ENCODE peak calls at places on chromosome 5, in five cellular contexts. One of them, this sample, is unnamed.
A peak's percentile ranks its signal among the peaks of the same experiment; 100 is the strongest.

GRCh38 chr5:98403131-98403530 is 370.3 kb upstream of the RGMB start:
- DNase-seq in fibroblast of villous mesenchyme: no peak
- DNase-seq in thyroid gland: no peak
- DNase-seq in fibroblast of pulmonary artery: no peak
- DNase-seq in OCI-LY7: no peak
- DNase-seq in this sample: no peak

GRCh38 chr5:55421074-55421529 is 113.3 kb downstream of the MTREX start:
- DNase-seq in fibroblast of pulmonary artery: no peak
- DNase-seq in thyroid gland: no peak
- DNase-seq in OCI-LY7: no peak
- DNase-seq in fibroblast of villous mesenchyme: peak; percentile 38
- DNase-seq in this sample: peak; percentile 53

GRCh38 chr5:135382131-135382530 is 16.9 kb downstream of the MACROH2A1 start:
- DNase-seq in thyroid gland: no peak
- DNase-seq in fibroblast of villous mesenchyme: no peak
- DNase-seq in fibroblast of pulmonary artery: no peak
- DNase-seq in OCI-LY7: no peak
- DNase-seq in this sample: no peak

GRCh38 chr5:103066346-103066745 is 53.6 kb downstream of the GIN1 start:
- DNase-seq in OCI-LY7: no peak
- DNase-seq in fibroblast of pulmonary artery: no peak
- DNase-seq in thyroid gland: no peak
- DNase-seq in fibroblast of villous mesenchyme: peak; percentile 36
- DNase-seq in this sample: no peak

GRCh38 chr5:148844433-148845279 is 18.2 kb downstream of the ADRB2 start:
- DNase-seq in thyroid gland: no peak
- DNase-seq in fibroblast of pulmonary artery: no peak
- DNase-seq in OCI-LY7: no peak
- DNase-seq in fibroblast of villous mesenchyme: no peak
- DNase-seq in this sample: no peak

GRCh38 chr5:170861295-170861854 is 443 bp upstream of the RANBP17 start:
- DNase-seq in fibroblast of pulmonary artery: no peak
- DNase-seq in fibroblast of villous mesenchyme: no peak
- DNase-seq in OCI-LY7: no peak
- DNase-seq in thyroid gland: peak; percentile 4
- DNase-seq in this sample: no peak

GRCh38 chr5:84382363-84383295 is 2.1 kb downstream of the EDIL3 start:
- DNase-seq in thyroid gland: no peak
- DNase-seq in fibroblast of villous mesenchyme: no peak
- DNase-seq in fibroblast of pulmonary artery: peak; percentile 58
- DNase-seq in OCI-LY7: no peak
- DNase-seq in this sample: peak; percentile 7

GRCh38 chr5:90434116-90434714 is 24.7 kb upstream of the CETN3 start:
- DNase-seq in fibroblast of villous mesenchyme: peak; percentile 56
- DNase-seq in fibroblast of pulmonary artery: peak; percentile 65
- DNase-seq in OCI-LY7: peak; percentile 55
- DNase-seq in thyroid gland: peak; percentile 20
- DNase-seq in this sample: no peak

GRCh38 chr5:96408276-96408777 is 24.7 kb downstream of the PCSK1 start:
- DNase-seq in fibroblast of pulmonary artery: peak; percentile 99
- DNase-seq in fibroblast of villous mesenchyme: peak; percentile 86
- DNase-seq in OCI-LY7: no peak
- DNase-seq in thyroid gland: no peak
- DNase-seq in this sample: no peak

GRCh38 chr5:96629774-96630173 is 32.4 kb upstream of the CAST start:
- DNase-seq in OCI-LY7: no peak
- DNase-seq in fibroblast of pulmonary artery: peak; percentile 83
- DNase-seq in fibroblast of villous mesenchyme: peak; percentile 83
- DNase-seq in thyroid gland: no peak
- DNase-seq in this sample: no peak

GRCh38 chr5:89374818-89375521 is 492.0 kb upstream of the MEF2C start:
- DNase-seq in thyroid gland: no peak
- DNase-seq in fibroblast of pulmonary artery: no peak
- DNase-seq in fibroblast of villous mesenchyme: no peak
- DNase-seq in OCI-LY7: no peak
- DNase-seq in this sample: no peak

GRCh38 chr5:82355496-82355895 is 77.3 kb upstream of the RPS23 start:
- DNase-seq in fibroblast of villous mesenchyme: no peak
- DNase-seq in OCI-LY7: no peak
- DNase-seq in fibroblast of pulmonary artery: no peak
- DNase-seq in thyroid gland: no peak
- DNase-seq in this sample: no peak

GRCh38 chr5:39578887-39579497 is 154.2 kb upstream of the DAB2 start:
- DNase-seq in fibroblast of pulmonary artery: peak; percentile 69
- DNase-seq in thyroid gland: no peak
- DNase-seq in fibroblast of villous mesenchyme: peak; percentile 52
- DNase-seq in OCI-LY7: peak; percentile 13
- DNase-seq in this sample: no peak

GRCh38 chr5:5523066-5523505 is 100.6 kb downstream of the ICE1 start:
- DNase-seq in fibroblast of villous mesenchyme: peak; percentile 31
- DNase-seq in fibroblast of pulmonary artery: peak; percentile 3
- DNase-seq in thyroid gland: no peak
- DNase-seq in OCI-LY7: peak; percentile 8
- DNase-seq in this sample: peak; percentile 47

GRCh38 chr5:1505506-1506241 is 18.1 kb downstream of the LPCAT1 start:
- DNase-seq in fibroblast of pulmonary artery: no peak
- DNase-seq in thyroid gland: no peak
- DNase-seq in fibroblast of villous mesenchyme: no peak
- DNase-seq in OCI-LY7: no peak
- DNase-seq in this sample: no peak

GRCh38 chr5:42059291-42059690 is 134.2 kb downstream of the FBXO4 start:
- DNase-seq in OCI-LY7: no peak
- DNase-seq in fibroblast of pulmonary artery: peak; percentile 5
- DNase-seq in fibroblast of villous mesenchyme: no peak
- DNase-seq in thyroid gland: no peak
- DNase-seq in this sample: no peak

GRCh38 chr5:115243412-115243811 is 19.3 kb downstream of the PGGT1B start:
- DNase-seq in OCI-LY7: no peak
- DNase-seq in fibroblast of villous mesenchyme: no peak
- DNase-seq in thyroid gland: no peak
- DNase-seq in fibroblast of pulmonary artery: peak; percentile 39
- DNase-seq in this sample: peak; percentile 20

GRCh38 chr5:124527220-124527991 is 219.0 kb downstream of the ZNF608 start:
- DNase-seq in fibroblast of villous mesenchyme: peak; percentile 78
- DNase-seq in OCI-LY7: no peak
- DNase-seq in fibroblast of pulmonary artery: no peak
- DNase-seq in thyroid gland: peak; percentile 33
- DNase-seq in this sample: no peak

GRCh38 chr5:129973716-129974426 is 69.6 kb downstream of the CHSY3 start:
- DNase-seq in fibroblast of villous mesenchyme: peak; percentile 81
- DNase-seq in thyroid gland: no peak
- DNase-seq in OCI-LY7: no peak
- DNase-seq in fibroblast of pulmonary artery: peak; percentile 48
- DNase-seq in this sample: no peak

GRCh38 chr5:73296772-73297171 is 123.8 kb downstream of the TMEM174 start:
- DNase-seq in thyroid gland: no peak
- DNase-seq in fibroblast of pulmonary artery: peak; percentile 65
- DNase-seq in fibroblast of villous mesenchyme: peak; percentile 57
- DNase-seq in OCI-LY7: no peak
- DNase-seq in this sample: no peak

GRCh38 chr5:73748510-73749410 is 122.8 kb downstream of the ARHGEF28 start:
- DNase-seq in OCI-LY7: no peak
- DNase-seq in thyroid gland: peak; percentile 94
- DNase-seq in fibroblast of villous mesenchyme: peak; percentile 73
- DNase-seq in fibroblast of pulmonary artery: peak; percentile 82
- DNase-seq in this sample: no peak

GRCh38 chr5:134041570-134042411 is 37.0 kb upstream of the VDAC1 start:
- DNase-seq in fibroblast of villous mesenchyme: no peak
- DNase-seq in thyroid gland: no peak
- DNase-seq in OCI-LY7: no peak
- DNase-seq in fibroblast of pulmonary artery: no peak
- DNase-seq in this sample: peak; percentile 81

GRCh38 chr5:138833095-138833494 is 42.0 kb downstream of the LRRTM2 start:
- DNase-seq in fibroblast of villous mesenchyme: no peak
- DNase-seq in fibroblast of pulmonary artery: no peak
- DNase-seq in thyroid gland: no peak
- DNase-seq in OCI-LY7: no peak
- DNase-seq in this sample: no peak

GRCh38 chr5:118698774-118699173 is 289.6 kb downstream of the DTWD2 start:
- DNase-seq in OCI-LY7: no peak
- DNase-seq in thyroid gland: peak; percentile 3
- DNase-seq in fibroblast of villous mesenchyme: no peak
- DNase-seq in fibroblast of pulmonary artery: no peak
- DNase-seq in this sample: no peak
- TF ChIP-seq CTCF in OCI-LY7: no peak
- TF ChIP-seq CTCF in thyroid gland: no peak
- TF ChIP-seq CTCF in fibroblast of villous mesenchyme: no peak
- TF ChIP-seq CTCF in fibroblast of pulmonary artery: no peak
- TF ChIP-seq CTCF in this sample: no peak

GRCh38 chr5:140043508-140043872 is 391 bp upstream of the NRG2 start:
- DNase-seq in fibroblast of pulmonary artery: no peak
- DNase-seq in fibroblast of villous mesenchyme: no peak
- DNase-seq in thyroid gland: no peak
- DNase-seq in OCI-LY7: no peak
- DNase-seq in this sample: peak; percentile 62
- TF ChIP-seq CTCF in fibroblast of pulmonary artery: no peak
- TF ChIP-seq CTCF in fibroblast of villous mesenchyme: no peak
- TF ChIP-seq CTCF in thyroid gland: no peak
- TF ChIP-seq CTCF in OCI-LY7: peak; percentile 36
- TF ChIP-seq CTCF in this sample: no peak

GRCh38 chr5:122200456-122200855 is 71.1 kb downstream of the ZNF474 start:
- DNase-seq in fibroblast of pulmonary artery: no peak
- DNase-seq in thyroid gland: no peak
- DNase-seq in fibroblast of villous mesenchyme: no peak
- DNase-seq in OCI-LY7: no peak
- DNase-seq in this sample: no peak

GRCh38 chr5:122200894-122201293 is 71.5 kb downstream of the ZNF474 start:
- DNase-seq in fibroblast of villous mesenchyme: no peak
- DNase-seq in fibroblast of pulmonary artery: no peak
- DNase-seq in thyroid gland: no peak
- DNase-seq in OCI-LY7: no peak
- DNase-seq in this sample: no peak

GRCh38 chr5:122192477-122192876 is 63.1 kb downstream of the ZNF474 start:
- DNase-seq in OCI-LY7: no peak
- DNase-seq in fibroblast of pulmonary artery: no peak
- DNase-seq in thyroid gland: no peak
- DNase-seq in fibroblast of villous mesenchyme: no peak
- DNase-seq in this sample: no peak

GRCh38 chr5:122192883-122193496 is 63.6 kb downstream of the ZNF474 start:
- DNase-seq in thyroid gland: peak; percentile 7
- DNase-seq in fibroblast of villous mesenchyme: peak; percentile 76
- DNase-seq in OCI-LY7: peak; percentile 46
- DNase-seq in fibroblast of pulmonary artery: peak; percentile 81
- DNase-seq in this sample: peak; percentile 29

GRCh38 chr5:122195784-122196394 is 66.5 kb downstream of the ZNF474 start:
- DNase-seq in OCI-LY7: peak; percentile 7
- DNase-seq in thyroid gland: no peak
- DNase-seq in fibroblast of pulmonary artery: peak; percentile 74
- DNase-seq in fibroblast of villous mesenchyme: peak; percentile 72
- DNase-seq in this sample: no peak
- TF ChIP-seq CTCF in OCI-LY7: peak; percentile 63
- TF ChIP-seq CTCF in thyroid gland: no peak
- TF ChIP-seq CTCF in fibroblast of pulmonary artery: peak; percentile 81
- TF ChIP-seq CTCF in fibroblast of villous mesenchyme: peak; percentile 73
- TF ChIP-seq CTCF in this sample: no peak

GRCh38 chr5:61330879-61331406 is 1.1 kb upstream of the ZSWIM6 start:
- DNase-seq in fibroblast of pulmonary artery: peak; percentile 83
- DNase-seq in fibroblast of villous mesenchyme: peak; percentile 80
- DNase-seq in thyroid gland: peak; percentile 86
- DNase-seq in OCI-LY7: peak; percentile 4
- DNase-seq in this sample: peak; percentile 51

GRCh38 chr5:61328791-61329617 is 3.1 kb upstream of the ZSWIM6 start:
- DNase-seq in thyroid gland: no peak
- DNase-seq in fibroblast of villous mesenchyme: peak; percentile 36
- DNase-seq in fibroblast of pulmonary artery: no peak
- DNase-seq in OCI-LY7: no peak
- DNase-seq in this sample: no peak

GRCh38 chr5:61330341-61330878 is 1.6 kb upstream of the ZSWIM6 start:
- DNase-seq in fibroblast of pulmonary artery: peak; percentile 60
- DNase-seq in OCI-LY7: no peak
- DNase-seq in thyroid gland: peak; percentile 28
- DNase-seq in fibroblast of villous mesenchyme: peak; percentile 72
- DNase-seq in this sample: peak; percentile 15

GRCh38 chr5:61329729-61330128 is 2.3 kb upstream of the ZSWIM6 start:
- DNase-seq in fibroblast of villous mesenchyme: peak; percentile 61
- DNase-seq in OCI-LY7: no peak
- DNase-seq in thyroid gland: no peak
- DNase-seq in fibroblast of pulmonary artery: peak; percentile 14
- DNase-seq in this sample: peak; percentile 26

DNA sequence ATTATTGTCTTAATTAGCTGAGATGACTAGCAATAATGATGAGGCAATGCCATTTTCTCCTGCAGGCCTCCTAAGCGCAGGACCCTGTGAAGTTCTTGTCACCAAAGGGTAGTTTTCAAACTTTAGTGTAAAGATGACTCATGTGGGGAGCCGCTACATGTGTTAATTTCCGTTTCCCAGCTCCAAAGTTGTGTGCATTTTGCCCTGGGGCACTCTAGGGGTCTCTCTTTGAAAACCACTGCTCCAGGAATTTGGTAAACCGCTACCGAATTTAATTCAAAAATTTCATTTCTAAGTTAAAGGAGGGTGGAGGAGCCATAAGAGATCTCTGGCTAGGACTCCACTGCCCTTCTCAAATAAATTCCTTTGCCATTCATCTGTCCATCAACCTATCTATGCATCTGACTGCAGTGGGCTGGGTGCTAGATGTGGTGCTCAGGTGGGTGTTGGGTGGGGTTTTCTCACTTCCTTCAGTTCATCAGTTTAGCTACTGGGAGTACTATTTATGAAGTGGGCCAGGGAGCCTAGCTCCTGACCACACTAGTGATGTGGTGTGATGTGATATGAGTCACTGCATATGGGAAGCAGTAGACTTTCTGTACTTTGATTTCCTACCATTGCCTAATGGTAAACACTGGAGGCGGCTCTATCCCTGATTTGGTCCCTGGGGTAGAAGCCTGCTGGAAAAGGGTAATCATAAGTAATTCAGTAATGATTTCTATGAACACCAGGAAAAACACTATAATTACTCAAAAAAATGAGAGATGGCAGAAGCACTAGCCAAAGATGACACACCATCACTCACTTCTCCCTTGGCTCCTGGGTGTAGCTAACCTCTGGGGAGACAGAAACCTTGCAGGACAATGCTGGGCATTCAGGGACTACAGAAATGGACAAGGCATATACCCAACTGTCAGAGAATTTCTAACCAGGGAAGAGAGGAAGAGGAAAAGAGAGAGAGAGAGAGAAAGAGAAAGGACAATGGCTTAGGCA is 4.0 kb upstream of the ZSWIM6 start:
- DNase-seq in OCI-LY7: no peak
- DNase-seq in fibroblast of pulmonary artery: peak; percentile 85
- DNase-seq in thyroid gland: no peak
- DNase-seq in fibroblast of villous mesenchyme: peak; percentile 92
- DNase-seq in this sample: peak; percentile 52
- TF ChIP-seq CTCF in OCI-LY7: peak; percentile 23
- TF ChIP-seq CTCF in fibroblast of pulmonary artery: peak; percentile 17
- TF ChIP-seq CTCF in thyroid gland: no peak
- TF ChIP-seq CTCF in fibroblast of villous mesenchyme: no peak
- TF ChIP-seq CTCF in this sample: no peak

This sample was measured in GM13976.